ENCODE peak calls at places on chromosomes 3 and 15, in eight cellular contexts. B is mesendoderm, T is fibroblast of lung, V is right cardiac atrium, F is K562, A is left ventricle myocardium inferior, Z is brain microvascular endothelial cell, X is HCT116. C is an unnamed sample.

GRCh38 chr15:74381481-74381880 is 14.0 kb upstream of the CYP11A1 start:
- DNase-seq in B (no peak), T (no peak), V (no peak), F (no peak), A (no peak), Z (no peak), X (no peak), C (no peak)

GRCh38 chr3:99246010-99246654 is 344.6 kb upstream of the DCBLD2 start:
- DNase-seq in B (no peak), T (peak; percentile 60), V (no peak), F (no peak), A (no peak), Z (peak; percentile 21), X (no peak), C (no peak)

GRCh38 chr15:84681822-84682221 is 23.8 kb upstream of the NMB start:
- DNase-seq in B (no peak), T (peak; percentile 76), V (no peak), F (no peak), A (no peak), Z (peak; percentile 94), X (no peak), C (no peak)

GRCh38 chr15:67307156-67307555 is 52.6 kb downstream of the IQCH start:
- DNase-seq in B (no peak), T (peak; percentile 4), V (no peak), F (no peak), A (no peak), Z (no peak), X (no peak), C (no peak)

GRCh38 chr3:128297401-128298138 is 144.3 kb downstream of the EEFSEC start:
- DNase-seq in B (no peak), T (no peak), V (peak; percentile 70), F (no peak), A (no peak), Z (no peak), X (no peak), C (peak; percentile 0)

GRCh38 chr3:148372476-148372875 is 325.2 kb upstream of the AGTR1 start:
- DNase-seq in B (peak; percentile 2), T (peak; percentile 13), V (no peak), F (no peak), A (no peak), Z (no peak), X (no peak), C (no peak)

GRCh38 chr3:100899440-100900091 is 93.7 kb downstream of the ABI3BP start:
- DNase-seq in B (no peak), T (no peak), V (no peak), F (no peak), A (no peak), Z (no peak), X (no peak), C (no peak)

GRCh38 chr3:62051506-62051905 is 321.8 kb downstream of the FEZF2 start:
- DNase-seq in B (peak; percentile 56), T (peak; percentile 20), V (peak; percentile 56), F (peak; percentile 4), A (no peak), Z (peak; percentile 45), X (peak; percentile 27), C (peak; percentile 6)

GRCh38 chr3:28150465-28151206 is 90.8 kb upstream of the CMC1 start:
- DNase-seq in B (no peak), T (no peak), V (no peak), F (no peak), A (no peak), Z (no peak), X (no peak), C (no peak)

GRCh38 chr3:14295777-14296176 is 106.6 kb upstream of the SLC6A6 start:
- DNase-seq in B (no peak), T (no peak), V (no peak), F (no peak), A (no peak), Z (no peak), X (no peak), C (no peak)

GRCh38 chr3:174869448-174869847 is 10.3 kb downstream of the NAALADL2 start:
- DNase-seq in B (no peak), T (no peak), V (no peak), F (no peak), A (no peak), Z (no peak), X (no peak), C (no peak)

GRCh38 chr3:99648091-99648490 is 9.7 kb downstream of the COL8A1 start:
- DNase-seq in B (no peak), T (peak; percentile 69), V (no peak), F (no peak), A (no peak), Z (peak; percentile 58), X (no peak), C (no peak)

GRCh38 chr3:112811917-112812660 is 34.6 kb downstream of the CD200R1L start:
- DNase-seq in B (no peak), T (no peak), V (peak; percentile 21), F (no peak), A (no peak), Z (no peak), X (no peak), C (no peak)

GRCh38 chr15:92161039-92161670 is 232.5 kb upstream of the ST8SIA2 start:
- DNase-seq in B (peak; percentile 48), T (no peak), V (no peak), F (no peak), A (no peak), Z (no peak), X (no peak), C (no peak)

DNA sequence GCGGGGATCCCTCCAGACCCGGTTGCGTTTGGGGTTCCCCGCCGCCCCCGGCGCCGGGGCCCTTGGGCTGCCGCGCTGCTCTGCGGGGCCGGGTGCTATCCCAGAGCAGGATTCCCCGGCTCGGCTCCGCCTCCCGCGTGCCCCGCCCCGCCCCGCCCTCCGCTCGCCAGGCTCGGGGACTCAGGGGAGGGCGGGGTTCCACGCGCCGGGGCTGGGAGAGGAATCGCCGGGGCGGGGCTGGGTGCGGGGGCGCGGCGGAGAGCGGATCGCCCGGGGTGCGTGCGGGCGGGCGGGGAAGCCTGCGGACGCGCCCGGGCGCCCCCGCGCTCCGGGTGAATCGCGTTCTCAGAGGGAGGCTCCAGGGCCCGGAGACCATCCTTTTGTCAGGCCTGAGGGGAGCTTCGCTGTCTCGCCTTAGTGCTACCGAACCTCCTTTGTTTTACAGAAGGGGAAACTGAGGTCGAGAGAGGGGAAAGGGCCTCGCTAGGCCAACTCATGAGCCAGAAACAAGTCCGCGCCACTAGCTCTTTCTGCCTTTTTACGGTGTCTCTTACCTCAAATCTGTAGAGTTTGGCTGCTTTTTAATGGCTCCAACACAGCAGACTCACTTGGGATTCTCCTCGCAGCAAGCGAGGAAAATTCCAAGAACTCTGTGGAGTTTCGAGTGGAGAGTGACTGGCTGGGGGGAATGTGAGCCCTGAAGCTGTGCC is at the start of gene TMEM158:
- DNase-seq in B (peak; percentile 68), T (peak; percentile 79), V (peak; percentile 92), F (peak; percentile 99), A (peak; percentile 83), Z (peak; percentile 44), X (no peak), C (peak; percentile 99)
- H3K27me3 ChIP-seq in B (peaks cover 4% of the 10 kb centered on the region), T (no peaks in the 10 kb centered on the region), V (no peaks in the 10 kb centered on the region), F (peaks cover 20% of the 10 kb centered on the region), A (peaks cover 88% of the 10 kb centered on the region), Z (peaks cover 4% of the 10 kb centered on the region), X (peaks cover 14% of the 10 kb centered on the region), C (peaks cover 36% of the 10 kb centered on the region)

GRCh38 chr3:124518350-124518749 is 211.9 kb upstream of the UMPS start:
- DNase-seq in B (no peak), T (no peak), V (no peak), F (no peak), A (no peak), Z (no peak), X (no peak), C (no peak)
- H3K27me3 ChIP-seq in B (no peaks in the 10 kb centered on the region), T (no peaks in the 10 kb centered on the region), V (no peaks in the 10 kb centered on the region), F (no peaks in the 10 kb centered on the region), A (no peaks in the 10 kb centered on the region), Z (no peaks in the 10 kb centered on the region), X (peaks cover 18% of the 10 kb centered on the region), C (no peaks in the 10 kb centered on the region)

GRCh38 chr3:50494136-50494535 is 9.3 kb downstream of the CACNA2D2 start:
- DNase-seq in B (no peak), T (no peak), V (no peak), F (no peak), A (no peak), Z (no peak), X (no peak), C (no peak)

GRCh38 chr3:50491023-50491422 is 12.4 kb downstream of the CACNA2D2 start:
- DNase-seq in B (no peak), T (no peak), V (no peak), F (no peak), A (no peak), Z (no peak), X (no peak), C (no peak)

GRCh38 chr3:50493623-50494022 is 9.8 kb downstream of the CACNA2D2 start:
- DNase-seq in B (no peak), T (no peak), V (no peak), F (no peak), A (no peak), Z (no peak), X (no peak), C (no peak)

GRCh38 chr3:50493086-50493485 is 10.3 kb downstream of the CACNA2D2 start:
- DNase-seq in B (no peak), T (no peak), V (no peak), F (peak; percentile 48), A (no peak), Z (no peak), X (no peak), C (no peak)

DNA sequence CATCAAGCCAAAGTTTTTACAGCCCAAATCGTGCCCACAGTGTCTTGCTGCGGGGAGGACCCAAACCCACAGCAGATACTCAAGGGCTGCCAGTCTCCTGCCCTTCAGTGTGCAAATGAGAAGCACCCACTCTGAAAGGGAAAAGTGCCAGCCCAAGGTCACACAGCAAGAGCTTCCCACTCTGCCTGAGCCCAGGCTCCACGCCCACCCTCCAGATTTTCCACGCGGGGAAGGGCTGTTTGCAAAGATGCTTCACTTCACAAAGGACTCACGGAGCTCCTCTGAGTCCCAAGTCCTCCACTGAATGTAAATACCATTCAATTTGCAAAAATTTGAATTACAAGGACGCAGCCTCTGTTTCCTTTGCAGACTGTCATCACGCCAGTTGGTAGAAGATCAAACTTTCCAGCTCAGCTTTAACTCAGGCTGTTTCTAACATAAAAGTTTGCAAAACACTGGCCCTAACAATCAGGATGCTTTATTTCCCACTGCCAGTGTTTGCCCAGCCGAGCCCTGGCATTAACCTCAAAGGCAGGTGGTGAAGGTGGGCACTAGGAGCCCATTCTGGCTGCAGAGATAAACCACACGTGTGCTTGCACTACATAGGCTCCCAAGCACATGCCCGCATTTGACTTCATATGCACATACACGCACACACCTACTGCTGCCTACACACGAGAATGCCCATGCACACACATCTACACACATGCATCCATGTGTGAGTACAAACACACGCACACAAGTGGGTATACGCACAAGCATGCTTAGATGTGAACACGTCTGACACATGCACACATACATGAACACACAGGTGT is 7.6 kb downstream of the CACNA2D2 start:
- DNase-seq in B (no peak), T (no peak), V (no peak), F (no peak), A (no peak), Z (no peak), X (no peak), C (no peak)
- H3K27me3 ChIP-seq in B (no peaks in the 10 kb centered on the region), T (no peaks in the 10 kb centered on the region), V (no peaks in the 10 kb centered on the region), F (no peaks in the 10 kb centered on the region), A (peaks cover 18% of the 10 kb centered on the region), Z (no peaks in the 10 kb centered on the region), X (no peaks in the 10 kb centered on the region), C (peaks cover 3% of the 10 kb centered on the region)

DNA sequence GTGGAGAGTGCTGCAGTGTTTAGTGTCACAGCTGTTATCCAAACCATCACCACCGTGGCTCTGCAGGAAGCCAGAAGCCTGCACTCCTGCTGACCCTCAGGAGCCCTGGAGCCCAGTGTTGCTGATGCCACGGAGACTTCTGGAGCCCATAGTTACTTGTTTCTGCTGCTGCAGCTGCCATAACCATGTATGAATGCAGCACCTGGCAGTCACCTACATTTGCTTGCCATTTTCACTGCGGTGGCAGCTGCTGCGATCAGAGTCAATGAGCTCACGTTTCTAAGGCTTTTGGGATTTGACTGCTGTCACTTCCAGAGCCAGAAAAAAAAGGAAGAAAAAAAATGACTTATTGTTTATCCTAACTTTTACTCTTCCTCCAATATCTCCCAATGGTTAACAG is 299.2 kb upstream of the THRB start:
- DNase-seq in B (no peak), T (no peak), V (no peak), F (no peak), A (no peak), Z (no peak), X (no peak), C (no peak)
- H3K27me3 ChIP-seq in B (no peaks in the 10 kb centered on the region), T (no peaks in the 10 kb centered on the region), V (no peaks in the 10 kb centered on the region), F (no peaks in the 10 kb centered on the region), A (peaks cover 7% of the 10 kb centered on the region), Z (no peaks in the 10 kb centered on the region), X (peaks cover 9% of the 10 kb centered on the region), C (no peaks in the 10 kb centered on the region)